ENCODE peak calls at places on chromosomes 6 and 20, in four cellular contexts. U is HS-5; E is head of caudate nucleus; K is naive thymus-derived CD4-positive, alpha-beta T cell. P is an unnamed sample.
A peak's percentile ranks its signal among the peaks of the same experiment; 100 is the strongest.

GRCh38 chr6:3747100-3747737 is 4.3 kb downstream of the PXDC1 start:
- DNase-seq in U (no peak), K (no peak), E (peak; percentile 18), P (no peak)

GRCh38 chr20:46786566-46786965 is 77.1 kb downstream of the SLC2A10 start:
- DNase-seq in K (no peak), E (no peak), U (no peak), P (no peak)

GRCh38 chr6:146997062-146997461 is 207.2 kb upstream of the STXBP5 start:
- DNase-seq in U (peak; percentile 24), E (no peak), K (no peak), P (no peak)

GRCh38 chr6:36386495-36387439 is 702 bp downstream of the ETV7 start:
- DNase-seq in U (no peak), K (no peak), E (no peak), P (peak; percentile 20)

GRCh38 chr6:39812853-39813533 is 20.8 kb downstream of the DAAM2 start:
- DNase-seq in E (no peak), U (peak; percentile 41), K (no peak), P (peak; percentile 32)

GRCh38 chr6:13371421-13372072 is 43.2 kb upstream of the TBC1D7 start:
- DNase-seq in U (no peak), K (no peak), E (peak; percentile 48), P (no peak)

GRCh38 chr6:108904731-108905130 is 56.5 kb downstream of the ARMC2 start:
- DNase-seq in E (no peak), K (no peak), U (no peak), P (peak; percentile 61)

GRCh38 chr6:79874531-79875132 is 72.7 kb downstream of the ELOVL4 start:
- DNase-seq in U (no peak), K (no peak), E (no peak), P (no peak)

GRCh38 chr6:41535766-41536165 is 10.4 kb upstream of the FOXP4 start:
- DNase-seq in K (no peak), E (no peak), U (no peak), P (peak; percentile 26)

GRCh38 chr20:3349786-3350185 is 57.7 kb downstream of the DNAAF9 start:
- DNase-seq in U (no peak), E (no peak), K (no peak), P (peak; percentile 15)

GRCh38 chr20:24812356-24812755 is 136.7 kb upstream of the CST7 start:
- DNase-seq in K (no peak), U (no peak), E (no peak), P (no peak)

GRCh38 chr6:125995972-125996580 is 9.7 kb downstream of the TRMT11 start:
- DNase-seq in U (no peak), K (peak; percentile 72), E (peak; percentile 78), P (peak; percentile 74)